ENCODE peak calls at places on chromosomes 3 and 15, in eight cellular contexts. One of them, this sample, is unnamed.

GRCh38 chr3:28915711-28916481 is 365.0 kb upstream of the RBMS3 start:
- DNase-seq in upper lobe of right lung: no peak
- DNase-seq in Panc1: no peak
- DNase-seq in pancreas: no peak
- DNase-seq in lung: no peak
- DNase-seq in mesenchymal stem cell: peak; percentile 80
- DNase-seq in colonic mucosa: peak; percentile 21
- DNase-seq in psoas muscle: no peak
- DNase-seq in this sample: no peak

GRCh38 chr3:32018723-32019564 is 37.4 kb downstream of the ZNF860 start:
- DNase-seq in upper lobe of right lung: no peak
- DNase-seq in Panc1: no peak
- DNase-seq in pancreas: no peak
- DNase-seq in lung: no peak
- DNase-seq in mesenchymal stem cell: peak; percentile 65
- DNase-seq in colonic mucosa: no peak
- DNase-seq in psoas muscle: no peak
- DNase-seq in this sample: no peak

GRCh38 chr3:149291178-149291577 is 42.3 kb downstream of the TM4SF18 start:
- DNase-seq in upper lobe of right lung: no peak
- DNase-seq in Panc1: no peak
- DNase-seq in pancreas: no peak
- DNase-seq in lung: no peak
- DNase-seq in mesenchymal stem cell: no peak
- DNase-seq in colonic mucosa: no peak
- DNase-seq in psoas muscle: no peak
- DNase-seq in this sample: no peak

GRCh38 chr3:190677001-190677400 is 163.1 kb downstream of the IL1RAP start:
- DNase-seq in upper lobe of right lung: no peak
- DNase-seq in Panc1: no peak
- DNase-seq in pancreas: no peak
- DNase-seq in lung: no peak
- DNase-seq in mesenchymal stem cell: no peak
- DNase-seq in colonic mucosa: no peak
- DNase-seq in psoas muscle: no peak
- DNase-seq in this sample: no peak

GRCh38 chr3:117063910-117064309 is 354.3 kb downstream of the TUSC7 start:
- DNase-seq in upper lobe of right lung: no peak
- DNase-seq in Panc1: no peak
- DNase-seq in pancreas: no peak
- DNase-seq in lung: no peak
- DNase-seq in mesenchymal stem cell: no peak
- DNase-seq in colonic mucosa: no peak
- DNase-seq in psoas muscle: no peak
- DNase-seq in this sample: no peak

GRCh38 chr3:169147246-169148008 is 516.1 kb downstream of the MECOM start:
- DNase-seq in upper lobe of right lung: peak; percentile 68
- DNase-seq in Panc1: no peak
- DNase-seq in pancreas: peak; percentile 54
- DNase-seq in lung: peak; percentile 62
- DNase-seq in mesenchymal stem cell: peak; percentile 65
- DNase-seq in colonic mucosa: peak; percentile 68
- DNase-seq in psoas muscle: peak; percentile 13
- DNase-seq in this sample: peak; percentile 31

GRCh38 chr15:70099966-70100494 is 2.3 kb upstream of the TLE3 start:
- DNase-seq in upper lobe of right lung: no peak
- DNase-seq in Panc1: no peak
- DNase-seq in pancreas: no peak
- DNase-seq in lung: no peak
- DNase-seq in mesenchymal stem cell: peak; percentile 51
- DNase-seq in colonic mucosa: no peak
- DNase-seq in psoas muscle: no peak
- DNase-seq in this sample: no peak

GRCh38 chr3:171206283-171206682 is 179.8 kb upstream of the SLC2A2 start:
- DNase-seq in upper lobe of right lung: no peak
- DNase-seq in Panc1: no peak
- DNase-seq in pancreas: no peak
- DNase-seq in lung: no peak
- DNase-seq in mesenchymal stem cell: no peak
- DNase-seq in colonic mucosa: no peak
- DNase-seq in psoas muscle: no peak
- DNase-seq in this sample: no peak

DNA sequence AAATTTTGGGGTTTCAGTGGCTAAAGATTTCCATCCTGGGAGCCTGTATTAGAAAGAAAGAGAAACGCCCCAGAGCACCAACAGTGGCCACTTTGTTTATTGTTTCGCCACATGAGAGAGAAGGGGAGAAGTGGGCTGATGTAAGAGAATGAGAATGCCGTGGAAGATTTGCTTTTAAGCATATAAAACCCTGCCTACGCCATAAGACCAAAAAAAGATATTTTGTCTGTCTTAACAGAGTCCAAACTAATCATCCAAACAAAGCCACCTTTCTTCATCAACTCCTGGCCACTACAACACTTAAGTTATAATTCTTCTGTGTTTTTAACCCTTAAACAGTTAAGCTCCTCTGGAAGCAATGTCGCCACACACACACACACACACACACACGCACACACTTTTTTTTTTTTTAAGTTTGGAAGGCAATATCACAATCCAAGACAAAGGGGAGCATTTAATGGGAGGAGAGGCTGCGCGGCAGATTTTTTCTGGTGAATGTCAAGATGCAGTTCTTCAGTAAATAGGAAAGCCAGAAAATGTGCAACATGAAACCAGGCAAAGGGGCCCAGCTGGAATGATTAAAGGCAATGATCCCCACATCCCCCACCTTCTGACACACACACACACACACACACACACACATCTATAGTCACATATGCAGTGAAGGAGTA is 19.3 kb downstream of the EID1 start:
- DNase-seq in upper lobe of right lung: no peak
- DNase-seq in Panc1: no peak
- DNase-seq in pancreas: no peak
- DNase-seq in lung: no peak
- DNase-seq in mesenchymal stem cell: peak; percentile 73
- DNase-seq in colonic mucosa: no peak
- DNase-seq in psoas muscle: no peak
- DNase-seq in this sample: no peak
- H3K4me3 ChIP-seq in upper lobe of right lung: no peak overlapping the region
- H3K4me3 ChIP-seq in Panc1: peak overlapping the region; percentile 9
- H3K4me3 ChIP-seq in pancreas: no peak overlapping the region
- H3K4me3 ChIP-seq in lung: no peak overlapping the region
- H3K4me3 ChIP-seq in mesenchymal stem cell: peak overlapping the region; percentile 69
- H3K4me3 ChIP-seq in colonic mucosa: no peak overlapping the region
- H3K4me3 ChIP-seq in psoas muscle: peak overlapping the region; percentile 10
- H3K4me3 ChIP-seq in this sample: no peak overlapping the region

GRCh38 chr15:42364529-42364928 is 5.2 kb downstream of the CAPN3 start:
- DNase-seq in upper lobe of right lung: no peak
- DNase-seq in Panc1: no peak
- DNase-seq in pancreas: no peak
- DNase-seq in lung: no peak
- DNase-seq in mesenchymal stem cell: no peak
- DNase-seq in colonic mucosa: peak; percentile 27
- DNase-seq in psoas muscle: no peak
- DNase-seq in this sample: no peak

GRCh38 chr15:42368096-42368495 is 8.8 kb downstream of the CAPN3 start:
- DNase-seq in upper lobe of right lung: no peak
- DNase-seq in Panc1: no peak
- DNase-seq in pancreas: no peak
- DNase-seq in lung: no peak
- DNase-seq in mesenchymal stem cell: no peak
- DNase-seq in colonic mucosa: no peak
- DNase-seq in psoas muscle: no peak
- DNase-seq in this sample: no peak

GRCh38 chr15:42363942-42364341 is 4.6 kb downstream of the CAPN3 start:
- DNase-seq in upper lobe of right lung: no peak
- DNase-seq in Panc1: no peak
- DNase-seq in pancreas: no peak
- DNase-seq in lung: no peak
- DNase-seq in mesenchymal stem cell: no peak
- DNase-seq in colonic mucosa: no peak
- DNase-seq in psoas muscle: no peak
- DNase-seq in this sample: no peak

GRCh38 chr15:42367041-42367440 is 7.7 kb downstream of the CAPN3 start:
- DNase-seq in upper lobe of right lung: no peak
- DNase-seq in Panc1: no peak
- DNase-seq in pancreas: no peak
- DNase-seq in lung: peak; percentile 54
- DNase-seq in mesenchymal stem cell: peak; percentile 32
- DNase-seq in colonic mucosa: no peak
- DNase-seq in psoas muscle: no peak
- DNase-seq in this sample: no peak

DNA sequence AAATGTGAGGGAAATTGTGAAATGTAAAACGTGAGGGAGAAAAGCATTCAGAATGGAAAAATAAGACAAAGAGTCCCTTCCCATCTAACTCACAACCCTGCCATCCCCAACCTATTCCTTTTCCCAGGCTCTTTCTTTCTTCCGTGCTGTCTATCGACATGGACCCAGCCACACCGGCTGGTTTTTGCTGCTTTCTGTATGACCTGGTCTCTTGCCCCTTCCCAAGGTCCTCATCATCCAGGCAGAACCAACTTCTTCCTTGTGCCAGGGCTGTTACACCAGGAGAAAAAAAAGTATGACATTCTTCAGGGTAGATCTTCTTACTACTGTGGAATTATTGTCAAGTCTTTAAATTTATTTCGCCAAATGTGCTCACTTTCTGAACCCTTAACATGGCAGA is 6.8 kb downstream of the CAPN3 start:
- DNase-seq in upper lobe of right lung: no peak
- DNase-seq in Panc1: no peak
- DNase-seq in pancreas: no peak
- DNase-seq in lung: no peak
- DNase-seq in mesenchymal stem cell: no peak
- DNase-seq in colonic mucosa: no peak
- DNase-seq in psoas muscle: no peak
- DNase-seq in this sample: no peak
- H3K4me1 ChIP-seq in upper lobe of right lung: peaks cover 4% of the 10 kb centered on the region
- H3K4me1 ChIP-seq in Panc1: no peaks in the 10 kb centered on the region
- H3K4me1 ChIP-seq in pancreas: no peaks in the 10 kb centered on the region
- H3K4me1 ChIP-seq in lung: peaks cover 7% of the 10 kb centered on the region
- H3K4me1 ChIP-seq in mesenchymal stem cell: no peaks in the 10 kb centered on the region
- H3K4me1 ChIP-seq in colonic mucosa: no peaks in the 10 kb centered on the region
- H3K4me1 ChIP-seq in psoas muscle: peaks cover 78% of the 10 kb centered on the region
- H3K4me1 ChIP-seq in this sample: no peaks in the 10 kb centered on the region

GRCh38 chr15:77569647-77570186 is 63.0 kb downstream of the LINGO1 start:
- DNase-seq in upper lobe of right lung: no peak
- DNase-seq in Panc1: no peak
- DNase-seq in pancreas: no peak
- DNase-seq in lung: no peak
- DNase-seq in mesenchymal stem cell: peak; percentile 48
- DNase-seq in colonic mucosa: no peak
- DNase-seq in psoas muscle: no peak
- DNase-seq in this sample: no peak

GRCh38 chr15:77568014-77568959 is 64.4 kb downstream of the LINGO1 start:
- DNase-seq in upper lobe of right lung: no peak
- DNase-seq in Panc1: no peak
- DNase-seq in pancreas: no peak
- DNase-seq in lung: no peak
- DNase-seq in mesenchymal stem cell: no peak
- DNase-seq in colonic mucosa: no peak
- DNase-seq in psoas muscle: no peak
- DNase-seq in this sample: no peak

GRCh38 chr15:77567202-77567601 is 65.5 kb downstream of the LINGO1 start:
- DNase-seq in upper lobe of right lung: no peak
- DNase-seq in Panc1: no peak
- DNase-seq in pancreas: no peak
- DNase-seq in lung: no peak
- DNase-seq in mesenchymal stem cell: no peak
- DNase-seq in colonic mucosa: no peak
- DNase-seq in psoas muscle: no peak
- DNase-seq in this sample: no peak

GRCh38 chr15:77571181-77571580 is 61.5 kb downstream of the LINGO1 start:
- DNase-seq in upper lobe of right lung: no peak
- DNase-seq in Panc1: no peak
- DNase-seq in pancreas: no peak
- DNase-seq in lung: no peak
- DNase-seq in mesenchymal stem cell: no peak
- DNase-seq in colonic mucosa: no peak
- DNase-seq in psoas muscle: no peak
- DNase-seq in this sample: no peak

DNA sequence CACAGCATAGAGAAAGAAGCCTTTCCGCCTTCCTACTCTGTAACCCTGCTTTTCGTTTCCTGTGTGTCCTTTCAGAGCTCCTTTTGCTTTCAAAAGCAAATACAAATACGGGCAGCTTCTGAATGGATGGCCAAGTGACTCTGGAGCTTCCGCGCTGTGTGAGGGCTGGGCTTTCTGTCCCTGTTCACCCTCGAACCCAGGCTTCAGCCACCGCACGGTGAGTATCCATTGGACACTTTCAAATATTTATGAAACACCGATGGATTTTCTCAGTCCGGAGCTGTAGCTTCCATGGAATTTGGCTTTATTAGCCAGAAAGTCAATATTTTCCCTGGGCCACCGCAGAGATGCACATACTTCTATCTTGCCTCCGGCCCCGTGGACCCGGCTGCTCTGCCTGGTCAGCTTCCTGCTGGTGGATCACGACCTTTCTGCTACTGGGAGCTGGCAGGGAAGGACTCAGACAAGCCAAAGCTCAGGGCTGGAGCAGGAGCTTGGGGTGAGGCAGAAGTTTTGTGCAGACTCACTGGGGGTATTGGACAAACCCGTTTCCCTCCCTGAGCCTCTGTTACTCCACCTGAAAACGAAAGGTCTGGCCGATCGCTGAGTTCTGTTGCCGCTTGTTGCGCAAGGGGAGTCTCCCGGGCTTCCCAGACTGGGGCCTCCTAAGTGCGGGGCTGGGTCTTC is 63.6 kb downstream of the LINGO1 start:
- DNase-seq in upper lobe of right lung: peak; percentile 75
- DNase-seq in Panc1: no peak
- DNase-seq in pancreas: no peak
- DNase-seq in lung: peak; percentile 44
- DNase-seq in mesenchymal stem cell: peak; percentile 60
- DNase-seq in colonic mucosa: no peak
- DNase-seq in psoas muscle: no peak
- DNase-seq in this sample: peak; percentile 70
- H3K4me3 ChIP-seq in upper lobe of right lung: peak overlapping the region; percentile 35
- H3K4me3 ChIP-seq in Panc1: peak overlapping the region; percentile 55
- H3K4me3 ChIP-seq in pancreas: peak overlapping the region; percentile 12
- H3K4me3 ChIP-seq in lung: no peak overlapping the region
- H3K4me3 ChIP-seq in mesenchymal stem cell: peak overlapping the region; percentile 68
- H3K4me3 ChIP-seq in colonic mucosa: peak overlapping the region; percentile 1
- H3K4me3 ChIP-seq in psoas muscle: peak overlapping the region; percentile 25
- H3K4me3 ChIP-seq in this sample: peak overlapping the region; percentile 33

GRCh38 chr3:71406945-71407629 is 176.4 kb downstream of the FOXP1 start:
- DNase-seq in upper lobe of right lung: no peak
- DNase-seq in Panc1: no peak
- DNase-seq in pancreas: no peak
- DNase-seq in lung: no peak
- DNase-seq in mesenchymal stem cell: no peak
- DNase-seq in colonic mucosa: no peak
- DNase-seq in psoas muscle: no peak
- DNase-seq in this sample: no peak

GRCh38 chr3:71408903-71409302 is 174.6 kb downstream of the FOXP1 start:
- DNase-seq in upper lobe of right lung: no peak
- DNase-seq in Panc1: no peak
- DNase-seq in pancreas: no peak
- DNase-seq in lung: no peak
- DNase-seq in mesenchymal stem cell: no peak
- DNase-seq in colonic mucosa: no peak
- DNase-seq in psoas muscle: no peak
- DNase-seq in this sample: no peak

GRCh38 chr3:71409352-71409751 is 174.2 kb downstream of the FOXP1 start:
- DNase-seq in upper lobe of right lung: no peak
- DNase-seq in Panc1: no peak
- DNase-seq in pancreas: no peak
- DNase-seq in lung: no peak
- DNase-seq in mesenchymal stem cell: no peak
- DNase-seq in colonic mucosa: no peak
- DNase-seq in psoas muscle: no peak
- DNase-seq in this sample: no peak

GRCh38 chr3:71402872-71403271 is 180.7 kb downstream of the FOXP1 start:
- DNase-seq in upper lobe of right lung: no peak
- DNase-seq in Panc1: no peak
- DNase-seq in pancreas: no peak
- DNase-seq in lung: no peak
- DNase-seq in mesenchymal stem cell: no peak
- DNase-seq in colonic mucosa: no peak
- DNase-seq in psoas muscle: no peak
- DNase-seq in this sample: no peak

DNA sequence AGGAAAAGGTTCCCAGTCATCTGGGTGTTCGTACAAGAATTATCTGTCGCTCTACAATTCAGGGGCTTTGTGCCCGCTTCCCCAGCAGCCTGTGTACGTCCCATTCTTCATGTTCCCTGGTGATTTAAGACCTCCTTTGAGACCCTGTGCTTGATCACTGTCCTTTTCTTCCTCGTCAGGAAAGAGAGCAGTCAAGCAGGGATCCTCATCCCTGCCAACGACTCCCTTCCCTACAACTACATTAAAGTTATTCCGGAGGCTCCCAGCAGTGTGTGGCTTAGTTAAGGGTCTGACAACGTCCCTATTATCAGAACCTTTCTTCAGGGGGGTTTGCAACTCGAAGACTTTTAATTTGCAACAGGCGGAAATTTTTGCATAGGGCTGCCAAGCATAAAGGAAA is 175.7 kb downstream of the FOXP1 start:
- DNase-seq in upper lobe of right lung: no peak
- DNase-seq in Panc1: no peak
- DNase-seq in pancreas: no peak
- DNase-seq in lung: no peak
- DNase-seq in mesenchymal stem cell: no peak
- DNase-seq in colonic mucosa: no peak
- DNase-seq in psoas muscle: no peak
- DNase-seq in this sample: no peak
- H3K4me1 ChIP-seq in upper lobe of right lung: no peaks in the 10 kb centered on the region
- H3K4me1 ChIP-seq in Panc1: no peaks in the 10 kb centered on the region
- H3K4me1 ChIP-seq in pancreas: no peaks in the 10 kb centered on the region
- H3K4me1 ChIP-seq in lung: peaks cover 2% of the 10 kb centered on the region
- H3K4me1 ChIP-seq in mesenchymal stem cell: peaks cover 5% of the 10 kb centered on the region
- H3K4me1 ChIP-seq in colonic mucosa: no peaks in the 10 kb centered on the region
- H3K4me1 ChIP-seq in psoas muscle: peaks cover 9% of the 10 kb centered on the region
- H3K4me1 ChIP-seq in this sample: no peaks in the 10 kb centered on the region

This sample was measured in right lobe of liver.